ENCODE peak calls at places on chromosomes 3 and 15, in eight cellular contexts. F, P, X, K, I, J, Z and Q are unnamed samples.

GRCh38 chr3:133208184-133208583 is 170.0 kb downstream of the TMEM108 start:
- DNase-seq in Z (no peak), J (no peak), P (no peak), K (no peak), X (no peak), I (no peak), F (no peak), Q (no peak)

GRCh38 chr15:31510003-31510402 is 183.4 kb downstream of the KLF13 start:
- DNase-seq in F (no peak), K (peak; percentile 20), Z (no peak), J (no peak), P (no peak), I (no peak), X (no peak), Q (no peak)

GRCh38 chr15:63226966-63227401 is 37.6 kb downstream of the RAB8B start:
- DNase-seq in Z (no peak), K (no peak), J (no peak), F (no peak), I (peak; percentile 88), X (no peak), P (no peak), Q (no peak)

GRCh38 chr15:92005154-92005553 is 151.6 kb downstream of the SLCO3A1 start:
- DNase-seq in J (no peak), F (no peak), P (no peak), Z (no peak), I (no peak), K (no peak), X (no peak), Q (no peak)

GRCh38 chr3:53550005-53550620 is 55.7 kb downstream of the CACNA1D start:
- DNase-seq in F (no peak), Z (no peak), I (no peak), P (no peak), X (no peak), J (no peak), K (no peak), Q (no peak)

GRCh38 chr3:64214697-64215018 is 10.6 kb downstream of the PRICKLE2 start:
- DNase-seq in X (no peak), J (no peak), K (no peak), F (no peak), I (no peak), P (no peak), Z (peak; percentile 75), Q (no peak)

GRCh38 chr3:107188262-107188661 is 189.0 kb upstream of the CCDC54 start:
- DNase-seq in P (no peak), J (no peak), X (no peak), Z (no peak), I (no peak), F (no peak), K (no peak), Q (no peak)

GRCh38 chr15:26087395-26087794 is 224.3 kb upstream of the ATP10A start:
- DNase-seq in F (peak; percentile 24), I (no peak), J (no peak), P (no peak), K (no peak), X (no peak), Z (peak; percentile 1), Q (peak; percentile 28)

GRCh38 chr3:171348121-171348520 is 112.1 kb downstream of the TNIK start:
- DNase-seq in X (no peak), K (no peak), P (no peak), Z (peak; percentile 53), I (no peak), J (no peak), F (no peak), Q (no peak)

GRCh38 chr15:28114721-28115622 is 15.9 kb upstream of the OCA2 start:
- DNase-seq in F (no peak), P (no peak), Z (no peak), X (no peak), J (no peak), I (no peak), K (peak; percentile 35), Q (no peak)

GRCh38 chr3:138781012-138781470 is 53.7 kb downstream of the PIK3CB start:
- DNase-seq in P (no peak), J (peak; percentile 59), X (peak; percentile 68), Z (no peak), I (peak; percentile 64), F (no peak), K (no peak), Q (no peak)

GRCh38 chr3:16249336-16249735 is 15.4 kb downstream of the DPH3 start:
- DNase-seq in J (no peak), F (no peak), X (peak; percentile 28), Z (peak; percentile 43), P (no peak), K (no peak), I (peak; percentile 53), Q (peak; percentile 35)

GRCh38 chr3:59877263-59877662 is 827.4 kb upstream of the CFAP20DC start:
- DNase-seq in X (no peak), Z (no peak), P (no peak), F (no peak), K (no peak), J (no peak), I (peak; percentile 45), Q (no peak)

GRCh38 chr3:49013738-49014660 is 4.4 kb downstream of the DALRD3 start:
- DNase-seq in K (no peak), J (no peak), X (peak; percentile 59), P (no peak), I (peak; percentile 7), F (no peak), Z (peak; percentile 61), Q (no peak)

GRCh38 chr3:180989291-180990163 is at the start of gene DNAJC19:
- DNase-seq in K (peak; percentile 88), J (peak; percentile 93), Z (peak; percentile 97), X (peak; percentile 92), P (peak; percentile 84), I (peak; percentile 92), F (peak; percentile 92), Q (peak; percentile 96)

GRCh38 chr3:25572919-25573385 is 91.8 kb downstream of the TOP2B start:
- DNase-seq in X (no peak), F (no peak), I (no peak), Z (peak; percentile 37), K (no peak), P (peak; percentile 37), J (no peak), Q (no peak)

GRCh38 chr15:73321496-73322344 is 47.0 kb downstream of the HCN4 start:
- DNase-seq in Z (no peak), X (no peak), K (no peak), F (no peak), I (no peak), P (no peak), J (no peak), Q (no peak)

GRCh38 chr3:105806361-105806760 is 62.5 kb downstream of the CBLB start:
- DNase-seq in K (no peak), J (peak; percentile 28), I (peak; percentile 77), P (peak; percentile 42), F (no peak), Z (peak; percentile 90), X (no peak), Q (peak; percentile 44)